ENCODE peak calls at places on chromosome 3, in seven cellular contexts. One of them, this sample, is unnamed.

GRCh38 chr3:192212979-192213378 is 514.4 kb downstream of the FGF12 start:
- DNase-seq in GM12878: no peak
- DNase-seq in GM12892: no peak
- DNase-seq in K562: no peak
- DNase-seq in SK-N-SH: no peak
- DNase-seq in H1: no peak
- DNase-seq in HepG2: no peak
- DNase-seq in this sample: no peak

GRCh38 chr3:71684752-71685151 is 40.5 kb downstream of the EIF4E3 start:
- DNase-seq in GM12878: no peak
- DNase-seq in GM12892: no peak
- DNase-seq in K562: no peak
- DNase-seq in SK-N-SH: no peak
- DNase-seq in H1: no peak
- DNase-seq in HepG2: no peak
- DNase-seq in this sample: no peak

GRCh38 chr3:156341324-156341723 is 213.6 kb downstream of the SSR3 start:
- DNase-seq in GM12878: no peak
- DNase-seq in GM12892: no peak
- DNase-seq in K562: no peak
- DNase-seq in SK-N-SH: no peak
- DNase-seq in H1: no peak
- DNase-seq in HepG2: no peak
- DNase-seq in this sample: no peak

GRCh38 chr3:58032186-58032585 is 24.0 kb downstream of the FLNB start:
- DNase-seq in GM12878: no peak
- DNase-seq in GM12892: no peak
- DNase-seq in K562: no peak
- DNase-seq in SK-N-SH: no peak
- DNase-seq in H1: no peak
- DNase-seq in HepG2: no peak
- DNase-seq in this sample: no peak

GRCh38 chr3:39021465-39022274 is 30.1 kb downstream of the SCN11A start:
- DNase-seq in GM12878: no peak
- DNase-seq in GM12892: no peak
- DNase-seq in K562: peak; percentile 28
- DNase-seq in SK-N-SH: no peak
- DNase-seq in H1: no peak
- DNase-seq in HepG2: no peak
- DNase-seq in this sample: no peak

GRCh38 chr3:51340311-51340829 is 44.7 kb upstream of the MANF start:
- DNase-seq in GM12878: no peak
- DNase-seq in GM12892: no peak
- DNase-seq in K562: no peak
- DNase-seq in SK-N-SH: no peak
- DNase-seq in H1: no peak
- DNase-seq in HepG2: peak; percentile 72
- DNase-seq in this sample: no peak

GRCh38 chr3:55592572-55592971 is 105.5 kb upstream of the WNT5A start:
- DNase-seq in GM12878: no peak
- DNase-seq in GM12892: no peak
- DNase-seq in K562: no peak
- DNase-seq in SK-N-SH: no peak
- DNase-seq in H1: no peak
- DNase-seq in HepG2: no peak
- DNase-seq in this sample: no peak

GRCh38 chr3:193826126-193826795 is 233.3 kb downstream of the OPA1 start:
- DNase-seq in GM12878: no peak
- DNase-seq in GM12892: no peak
- DNase-seq in K562: no peak
- DNase-seq in SK-N-SH: no peak
- DNase-seq in H1: no peak
- DNase-seq in HepG2: no peak
- DNase-seq in this sample: no peak

GRCh38 chr3:110518031-110518430 is 553.6 kb upstream of the NECTIN3 start:
- DNase-seq in GM12878: no peak
- DNase-seq in GM12892: no peak
- DNase-seq in K562: no peak
- DNase-seq in SK-N-SH: no peak
- DNase-seq in H1: no peak
- DNase-seq in HepG2: no peak
- DNase-seq in this sample: no peak

DNA sequence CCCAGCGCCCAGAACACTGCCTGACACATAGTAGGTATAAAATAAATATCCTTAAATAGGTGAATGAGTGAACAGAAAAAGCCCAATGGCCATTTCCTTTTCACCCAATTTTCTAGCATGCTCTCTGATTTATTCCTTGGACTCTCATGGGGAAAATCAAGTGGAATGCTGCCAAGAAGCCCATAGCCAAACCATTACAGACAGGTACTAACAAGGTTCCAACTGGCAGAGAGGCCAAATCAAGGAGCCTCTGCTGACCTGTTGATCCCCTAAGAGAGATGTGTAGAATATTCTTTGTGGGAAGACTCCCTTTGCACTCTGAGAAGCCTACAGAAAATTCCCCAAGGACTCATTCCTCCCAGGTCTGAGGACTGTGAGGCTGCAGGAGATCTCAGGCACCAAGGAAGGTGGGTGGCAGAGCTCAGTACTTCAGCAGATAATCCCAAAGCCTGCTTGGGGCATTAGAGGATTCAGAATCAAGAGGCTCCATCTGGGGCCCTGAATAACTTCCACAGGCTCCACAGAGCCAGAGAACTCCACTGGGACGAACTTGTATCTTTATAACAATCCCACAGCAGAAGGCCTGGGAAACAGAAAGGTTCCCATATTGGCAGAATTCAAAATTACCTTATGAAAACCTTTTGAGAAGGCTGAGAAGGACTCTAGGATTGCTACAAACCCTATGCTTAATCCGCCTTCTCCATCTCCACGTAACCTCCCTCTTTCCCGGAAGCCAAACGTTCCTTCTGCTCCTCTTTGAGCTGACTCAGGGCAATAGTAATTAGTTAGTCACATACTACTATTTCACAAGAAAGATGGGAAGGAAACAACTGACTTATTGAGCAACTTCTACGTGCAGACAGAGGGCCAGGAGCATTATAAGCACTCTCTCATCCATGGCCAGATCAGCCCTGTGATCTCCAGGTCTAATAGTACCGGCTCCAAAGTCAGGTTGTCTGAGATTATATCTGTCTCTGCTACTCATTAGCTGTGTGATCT is 34.5 kb downstream of the PRICKLE2 start:
- DNase-seq in GM12878: no peak
- DNase-seq in GM12892: no peak
- DNase-seq in K562: no peak
- DNase-seq in SK-N-SH: no peak
- DNase-seq in H1: no peak
- DNase-seq in HepG2: no peak
- DNase-seq in this sample: no peak
- TF ChIP-seq TAF1 in GM12878: no peak
- TF ChIP-seq TAF1 in GM12892: no peak
- TF ChIP-seq TAF1 in K562: no peak
- TF ChIP-seq TAF1 in SK-N-SH: no peak
- TF ChIP-seq TAF1 in H1: no peak
- TF ChIP-seq TAF1 in HepG2: no peak
- TF ChIP-seq TAF1 in this sample: no peak

DNA sequence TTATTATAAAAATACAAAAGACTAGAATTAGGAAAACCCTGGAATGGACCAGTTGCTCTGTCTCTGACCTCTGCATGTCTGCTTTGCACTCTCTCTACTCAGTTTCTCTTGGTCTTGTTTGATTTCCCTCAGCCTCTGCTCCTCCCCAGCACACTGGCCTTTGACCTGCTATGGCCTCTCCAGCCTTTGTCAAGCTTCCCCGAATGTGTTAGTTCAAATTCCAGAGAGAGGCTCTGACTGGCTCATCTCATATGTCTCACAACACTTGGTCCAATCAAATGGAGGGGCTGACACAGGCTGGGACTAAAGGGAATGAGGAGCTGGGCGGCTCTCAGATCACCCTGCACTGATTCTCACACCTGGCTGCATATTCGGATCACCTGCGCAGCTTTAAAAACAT is 52.4 kb upstream of the CMTM8 start:
- DNase-seq in GM12878: no peak
- DNase-seq in GM12892: no peak
- DNase-seq in K562: no peak
- DNase-seq in SK-N-SH: no peak
- DNase-seq in H1: no peak
- DNase-seq in HepG2: peak; percentile 94
- DNase-seq in this sample: no peak
- TF ChIP-seq TAF1 in GM12878: no peak
- TF ChIP-seq TAF1 in GM12892: no peak
- TF ChIP-seq TAF1 in K562: no peak
- TF ChIP-seq TAF1 in SK-N-SH: no peak
- TF ChIP-seq TAF1 in H1: no peak
- TF ChIP-seq TAF1 in HepG2: no peak
- TF ChIP-seq TAF1 in this sample: no peak

GRCh38 chr3:134799393-134799792 is 4.3 kb downstream of the EPHB1 start:
- DNase-seq in GM12878: no peak
- DNase-seq in GM12892: no peak
- DNase-seq in K562: no peak
- DNase-seq in SK-N-SH: no peak
- DNase-seq in H1: no peak
- DNase-seq in HepG2: no peak
- DNase-seq in this sample: no peak

GRCh38 chr3:134797080-134797801 is 2.2 kb downstream of the EPHB1 start:
- DNase-seq in GM12878: no peak
- DNase-seq in GM12892: no peak
- DNase-seq in K562: no peak
- DNase-seq in SK-N-SH: peak; percentile 34
- DNase-seq in H1: no peak
- DNase-seq in HepG2: no peak
- DNase-seq in this sample: no peak

GRCh38 chr3:134796313-134797079 is 1.4 kb downstream of the EPHB1 start:
- DNase-seq in GM12878: no peak
- DNase-seq in GM12892: no peak
- DNase-seq in K562: no peak
- DNase-seq in SK-N-SH: peak; percentile 43
- DNase-seq in H1: no peak
- DNase-seq in HepG2: no peak
- DNase-seq in this sample: no peak

GRCh38 chr3:134797816-134798451 is 2.9 kb downstream of the EPHB1 start:
- DNase-seq in GM12878: no peak
- DNase-seq in GM12892: no peak
- DNase-seq in K562: no peak
- DNase-seq in SK-N-SH: no peak
- DNase-seq in H1: no peak
- DNase-seq in HepG2: no peak
- DNase-seq in this sample: no peak

DNA sequence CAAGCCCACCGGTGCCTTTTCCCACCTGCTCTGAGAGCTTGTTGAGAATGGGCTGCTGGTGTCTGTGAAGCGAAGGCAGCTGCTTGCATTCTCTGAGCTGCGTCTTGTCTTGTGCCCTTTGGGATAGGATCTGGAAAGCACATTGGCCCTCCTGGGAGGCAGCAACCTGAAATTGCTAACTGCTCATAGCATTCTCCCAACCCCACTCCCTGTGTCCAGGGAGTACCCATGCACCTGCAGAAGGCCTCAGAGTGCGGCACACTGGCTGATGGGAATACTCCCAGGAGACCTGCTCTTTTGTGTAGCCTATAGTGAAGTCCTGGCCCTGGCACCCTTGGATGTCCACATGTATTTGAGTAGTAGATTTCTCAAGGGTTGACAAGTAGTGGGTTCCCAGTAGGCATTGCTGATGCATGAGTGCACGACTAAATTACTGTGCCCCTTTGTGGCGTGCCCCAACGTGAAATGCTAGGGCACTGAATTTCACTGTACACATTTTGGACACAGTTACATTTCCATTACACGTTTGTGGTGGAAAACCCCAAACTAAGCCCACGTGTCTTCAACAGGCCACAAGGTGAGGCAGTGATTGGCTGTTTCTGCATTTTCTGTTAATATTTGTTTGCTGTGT is 3.7 kb downstream of the EPHB1 start:
- DNase-seq in GM12878: peak; percentile 69
- DNase-seq in GM12892: no peak
- DNase-seq in K562: no peak
- DNase-seq in SK-N-SH: no peak
- DNase-seq in H1: no peak
- DNase-seq in HepG2: no peak
- DNase-seq in this sample: no peak
- TF ChIP-seq TAF1 in GM12878: no peak
- TF ChIP-seq TAF1 in GM12892: no peak
- TF ChIP-seq TAF1 in K562: no peak
- TF ChIP-seq TAF1 in SK-N-SH: no peak
- TF ChIP-seq TAF1 in H1: no peak
- TF ChIP-seq TAF1 in HepG2: no peak
- TF ChIP-seq TAF1 in this sample: no peak

GRCh38 chr3:53046171-53047170 is 598 bp upstream of the SFMBT1 start:
- DNase-seq in GM12878: no peak
- DNase-seq in GM12892: peak; percentile 50
- DNase-seq in K562: no peak
- DNase-seq in SK-N-SH: peak; percentile 87
- DNase-seq in H1: peak; percentile 66
- DNase-seq in HepG2: no peak
- DNase-seq in this sample: peak; percentile 46

GRCh38 chr3:53043738-53044137 is 2.1 kb downstream of the SFMBT1 start:
- DNase-seq in GM12878: no peak
- DNase-seq in GM12892: no peak
- DNase-seq in K562: no peak
- DNase-seq in SK-N-SH: no peak
- DNase-seq in H1: no peak
- DNase-seq in HepG2: no peak
- DNase-seq in this sample: no peak

GRCh38 chr3:53045784-53046170 is at the start of gene SFMBT1:
- DNase-seq in GM12878: no peak
- DNase-seq in GM12892: peak; percentile 80
- DNase-seq in K562: peak; percentile 88
- DNase-seq in SK-N-SH: peak; percentile 96
- DNase-seq in H1: no peak
- DNase-seq in HepG2: no peak
- DNase-seq in this sample: peak; percentile 76

GRCh38 chr3:53044371-53045106 is 1.3 kb downstream of the SFMBT1 start:
- DNase-seq in GM12878: no peak
- DNase-seq in GM12892: no peak
- DNase-seq in K562: peak; percentile 13
- DNase-seq in SK-N-SH: peak; percentile 52
- DNase-seq in H1: no peak
- DNase-seq in HepG2: no peak
- DNase-seq in this sample: no peak

DNA sequence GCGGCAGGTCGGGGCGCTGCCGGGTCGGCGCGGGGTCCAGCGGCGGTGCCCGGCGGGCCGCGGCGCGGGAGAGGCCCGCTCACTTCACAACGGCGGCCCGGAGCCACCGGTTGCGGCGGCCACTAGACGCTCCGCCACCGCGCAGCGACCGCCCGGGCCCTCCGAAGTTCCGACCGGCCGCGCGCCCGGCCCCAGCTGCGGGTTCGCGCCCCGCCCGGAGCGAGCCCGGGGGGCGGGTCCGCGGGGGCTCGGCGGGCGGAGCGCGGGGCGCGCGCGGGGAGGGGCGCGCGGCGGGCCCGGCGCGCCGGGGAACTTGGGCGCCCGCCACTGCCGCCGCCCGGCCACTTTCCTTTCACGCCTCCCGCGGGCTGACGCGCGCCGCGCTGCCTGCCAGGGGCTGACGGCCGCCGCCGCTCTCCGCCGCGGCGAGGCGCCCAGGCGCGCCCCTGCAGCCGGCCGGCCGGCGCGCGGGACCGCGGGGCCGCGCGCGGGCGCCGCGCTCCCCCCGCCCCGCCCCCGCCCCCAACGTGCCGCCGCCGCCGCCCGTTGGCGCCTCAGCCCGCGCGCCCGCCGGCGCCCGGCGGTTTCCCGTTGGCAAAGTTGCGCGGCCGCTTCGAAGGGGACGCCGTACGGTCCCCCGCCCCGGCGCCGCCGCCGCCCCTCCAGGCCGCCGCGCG is 628 bp downstream of the SFMBT1 start:
- DNase-seq in GM12878: no peak
- DNase-seq in GM12892: peak; percentile 67
- DNase-seq in K562: peak; percentile 78
- DNase-seq in SK-N-SH: peak; percentile 92
- DNase-seq in H1: no peak
- DNase-seq in HepG2: no peak
- DNase-seq in this sample: peak; percentile 72
- TF ChIP-seq TAF1 in GM12878: no peak
- TF ChIP-seq TAF1 in GM12892: no peak
- TF ChIP-seq TAF1 in K562: no peak
- TF ChIP-seq TAF1 in SK-N-SH: no peak
- TF ChIP-seq TAF1 in H1: peak; percentile 9
- TF ChIP-seq TAF1 in HepG2: no peak
- TF ChIP-seq TAF1 in this sample: no peak